ENCODE peak calls at places on chromosomes 16 and 17, in seven cellular contexts. E is EL, A is mucosa of descending colon, T is GM04503, N is mesothelial cell of epicardium, L is H9, S is GM06990. I is an unnamed sample.

GRCh38 chr17:79658811-79659207 is 48.0 kb upstream of the RBFOX3 start:
- DNase-seq in E (peak), S (no peak), L (peak), A (peak), N (no peak), T (no peak), I (peak)

GRCh38 chr16:53741546-53741945 is 37.6 kb downstream of the FTO start:
- DNase-seq in N (no peak), E (no peak), A (no peak), T (no peak), S (no peak), L (no peak), I (no peak)

GRCh38 chr17:3988297-3989120 is 24.3 kb upstream of the ATP2A3 start:
- DNase-seq in S (no peak), T (no peak), E (no peak), L (peak), N (peak), A (no peak), I (no peak)

GRCh38 chr17:55288356-55289105 is 23.8 kb downstream of the HLF start:
- DNase-seq in N (no peak), E (no peak), T (no peak), A (no peak), L (no peak), S (no peak), I (no peak)

GRCh38 chr17:64599827-64600226 is 62.3 kb downstream of the SMURF2 start:
- DNase-seq in E (no peak), L (no peak), T (no peak), A (no peak), S (no peak), N (no peak), I (no peak)

GRCh38 chr17:61875804-61876203 is 12.5 kb upstream of the BRIP1 start:
- DNase-seq in N (no peak), T (no peak), L (no peak), A (no peak), S (no peak), E (no peak), I (no peak)

GRCh38 chr16:31253642-31254045 is 6.1 kb upstream of the ITGAM start:
- DNase-seq in A (peak), T (no peak), S (no peak), E (no peak), L (no peak), N (no peak), I (no peak)

GRCh38 chr17:75295220-75296158 is 6.3 kb upstream of the SLC25A19 start:
- DNase-seq in T (no peak), S (peak), A (peak), N (no peak), E (no peak), L (no peak), I (no peak)

GRCh38 chr16:69796285-69797118 is 34.4 kb downstream of the WWP2 start:
- DNase-seq in L (peak), N (no peak), S (peak), T (no peak), E (peak), A (peak), I (peak)

GRCh38 chr16:83847371-83848225 is 39.8 kb downstream of the HSBP1 start:
- DNase-seq in T (no peak), A (no peak), N (no peak), S (no peak), L (no peak), E (no peak), I (peak)

GRCh38 chr16:4894276-4895150 is 42.4 kb downstream of the PPL start:
- DNase-seq in T (no peak), A (no peak), N (no peak), E (no peak), S (no peak), L (peak), I (peak)

GRCh38 chr16:85908889-85909584 is 10.1 kb downstream of the IRF8 start:
- DNase-seq in L (no peak), T (no peak), N (no peak), E (no peak), A (no peak), S (no peak), I (no peak)

GRCh38 chr16:49663081-49664057 is 192.5 kb downstream of the ZNF423 start:
- DNase-seq in A (peak), S (no peak), T (no peak), E (no peak), N (no peak), L (no peak), I (peak)

GRCh38 chr17:48619821-48620496 is 4.9 kb upstream of the HOXB8 start:
- DNase-seq in E (no peak), A (no peak), L (peak), S (no peak), T (no peak), N (no peak), I (no peak)

GRCh38 chr17:60171753-60172079 is 21.9 kb downstream of the CA4 start:
- DNase-seq in T (no peak), E (no peak), N (no peak), L (no peak), S (no peak), A (no peak), I (no peak)